ENCODE peak calls at places on chromosomes 13 and 19, in four cellular contexts. W is SK-N-SH, O is breast epithelium, A is transverse colon. V is an unnamed sample.

GRCh38 chr13:75180805-75181455 is 301.0 kb downstream of the TBC1D4 start:
- DNase-seq in W (no peak), O (no peak), A (no peak), V (no peak)

GRCh38 chr13:56907766-56908165 is 233.0 kb upstream of the PRR20A start:
- DNase-seq in W (no peak), O (no peak), A (no peak), V (no peak)

GRCh38 chr19:5955638-5955935 is 22.4 kb downstream of the RANBP3 start:
- DNase-seq in W (no peak), O (no peak), A (no peak), V (no peak)

GRCh38 chr19:29956855-29957254 is 14.8 kb downstream of the URI1 start:
- DNase-seq in W (no peak), O (no peak), A (no peak), V (no peak)

GRCh38 chr13:30998548-30999140 is 66.2 kb downstream of the TEX26 start:
- DNase-seq in W (peak; percentile 77), O (no peak), A (no peak), V (no peak)

GRCh38 chr13:48110930-48111721 is 16.2 kb upstream of the MED4 start:
- DNase-seq in W (no peak), O (peak; percentile 56), A (no peak), V (no peak)

GRCh38 chr19:10420444-10421239 is at the start of gene PDE4A:
- DNase-seq in W (peak; percentile 73), O (no peak), A (no peak), V (peak; percentile 89)

GRCh38 chr13:102049853-102050252 is 352.0 kb downstream of the FGF14 start:
- DNase-seq in W (no peak), O (no peak), A (no peak), V (no peak)

GRCh38 chr13:111877906-111878305 is 189.0 kb upstream of the SOX1 start:
- DNase-seq in W (no peak), O (no peak), A (no peak), V (no peak)

GRCh38 chr13:26601669-26602068 is 44.2 kb downstream of the WASF3 start:
- DNase-seq in W (peak; percentile 53), O (no peak), A (no peak), V (no peak)

GRCh38 chr19:1254530-1255185 is 6.3 kb downstream of the MIDN start:
- DNase-seq in W (no peak), O (no peak), A (no peak), V (peak; percentile 83)
- TF ChIP-seq POLR2AphosphoS5 in W (no peak), O (no peak), A (no peak), V (no peak)

GRCh38 chr19:7739211-7739752 is 7.4 kb upstream of the CLEC4G start:
- DNase-seq in W (no peak), O (no peak), A (no peak), V (no peak)
- H3K27me3 ChIP-seq in W (peaks cover 65% of the 10 kb centered on the region), O (peaks cover 22% of the 10 kb centered on the region), A (no peaks in the 10 kb centered on the region), V (no peaks in the 10 kb centered on the region)

GRCh38 chr13:110134801-110135200 is 172.2 kb downstream of the COL4A1 start:
- DNase-seq in W (no peak), O (no peak), A (no peak), V (no peak)
- TF ChIP-seq CTCF in W (no peak), O (no peak), A (no peak), V (no peak)

GRCh38 chr19:2578391-2578826 is 102.5 kb downstream of the GADD45B start:
- DNase-seq in W (no peak), O (peak; percentile 40), A (peak; percentile 40), V (peak; percentile 66)
- TF ChIP-seq POLR2AphosphoS5 in W (no peak), O (no peak), A (no peak), V (no peak)

GRCh38 chr19:39497850-39498261 is 891 bp upstream of the DLL3 start:
- DNase-seq in W (peak; percentile 88), O (no peak), A (peak; percentile 49), V (no peak)
- H3K27me3 ChIP-seq in W (no peaks in the 10 kb centered on the region), O (peaks cover 60% of the 10 kb centered on the region), A (peaks cover 68% of the 10 kb centered on the region), V (peaks cover 18% of the 10 kb centered on the region)

GRCh38 chr19:32711747-32712146 is 7.8 kb upstream of the TDRD12 start:
- DNase-seq in W (no peak), O (no peak), A (no peak), V (no peak)
- TF ChIP-seq CTCF in W (no peak), O (no peak), A (no peak), V (no peak)

DNA sequence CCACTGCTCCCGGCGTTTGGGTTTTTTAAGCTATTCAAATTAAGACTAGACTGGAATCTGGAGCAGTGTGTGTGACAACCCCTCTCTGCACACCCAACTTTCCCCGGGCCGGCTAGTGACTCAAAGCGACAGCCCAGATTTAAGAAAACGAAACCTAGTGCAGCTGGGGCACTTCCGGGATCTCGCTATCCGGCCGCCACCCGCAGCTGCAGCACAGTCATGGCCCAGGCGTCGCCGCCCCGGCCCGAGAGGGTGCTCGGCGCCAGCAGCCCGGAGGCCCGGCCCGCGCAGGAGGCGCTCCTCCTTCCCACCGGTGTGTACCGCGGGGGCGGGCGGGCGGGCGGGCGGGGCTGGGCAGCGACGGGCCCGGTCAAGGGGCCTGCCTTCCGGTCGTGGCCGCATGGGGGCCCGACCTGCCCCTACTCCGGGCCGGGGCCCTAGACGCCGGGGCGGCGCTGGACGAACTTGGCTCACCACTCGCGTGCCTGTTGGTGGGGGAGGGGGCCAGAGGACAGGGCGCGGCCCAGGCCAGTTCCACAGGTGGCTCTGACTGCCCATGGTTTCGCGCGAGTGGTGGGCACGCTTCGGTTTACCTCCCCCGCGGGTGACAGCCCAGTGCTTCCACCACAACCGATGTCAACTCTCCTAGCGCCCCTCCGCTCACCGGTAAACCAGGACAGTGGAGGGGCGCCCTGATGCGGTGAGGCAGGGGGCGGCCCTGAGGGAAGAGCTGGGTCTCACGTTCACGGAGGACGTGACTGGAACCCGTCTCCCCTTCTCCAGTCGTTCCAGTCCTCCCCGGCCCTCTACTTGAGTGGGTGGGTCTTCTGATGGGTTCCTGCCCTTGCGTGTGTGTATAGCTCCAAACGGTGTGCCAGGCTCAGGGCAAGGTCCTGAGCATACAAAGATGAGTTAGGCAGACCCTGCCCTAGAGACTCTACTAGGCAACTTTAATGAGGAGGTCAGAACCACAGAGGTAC is at the start of gene PHF11:
- DNase-seq in W (peak; percentile 57), O (peak; percentile 71), A (peak; percentile 87), V (peak; percentile 97)
- TF ChIP-seq POLR2AphosphoS5 in W (no peak), O (peak; percentile 52), A (peak; percentile 76), V (peak; percentile 91)

GRCh38 chr19:45497791-45498190 is 452 bp upstream of the PPM1N start:
- DNase-seq in W (no peak), O (no peak), A (no peak), V (peak; percentile 78)
- H3K27me3 ChIP-seq in W (no peaks in the 10 kb centered on the region), O (peaks cover 7% of the 10 kb centered on the region), A (peaks cover 43% of the 10 kb centered on the region), V (peaks cover 65% of the 10 kb centered on the region)

GRCh38 chr19:36973844-36974195 is 57.7 kb downstream of the ZNF568 start:
- DNase-seq in W (no peak), O (no peak), A (no peak), V (no peak)

GRCh38 chr19:36972594-36972993 is 56.5 kb downstream of the ZNF568 start:
- DNase-seq in W (no peak), O (no peak), A (no peak), V (peak; percentile 76)

DNA sequence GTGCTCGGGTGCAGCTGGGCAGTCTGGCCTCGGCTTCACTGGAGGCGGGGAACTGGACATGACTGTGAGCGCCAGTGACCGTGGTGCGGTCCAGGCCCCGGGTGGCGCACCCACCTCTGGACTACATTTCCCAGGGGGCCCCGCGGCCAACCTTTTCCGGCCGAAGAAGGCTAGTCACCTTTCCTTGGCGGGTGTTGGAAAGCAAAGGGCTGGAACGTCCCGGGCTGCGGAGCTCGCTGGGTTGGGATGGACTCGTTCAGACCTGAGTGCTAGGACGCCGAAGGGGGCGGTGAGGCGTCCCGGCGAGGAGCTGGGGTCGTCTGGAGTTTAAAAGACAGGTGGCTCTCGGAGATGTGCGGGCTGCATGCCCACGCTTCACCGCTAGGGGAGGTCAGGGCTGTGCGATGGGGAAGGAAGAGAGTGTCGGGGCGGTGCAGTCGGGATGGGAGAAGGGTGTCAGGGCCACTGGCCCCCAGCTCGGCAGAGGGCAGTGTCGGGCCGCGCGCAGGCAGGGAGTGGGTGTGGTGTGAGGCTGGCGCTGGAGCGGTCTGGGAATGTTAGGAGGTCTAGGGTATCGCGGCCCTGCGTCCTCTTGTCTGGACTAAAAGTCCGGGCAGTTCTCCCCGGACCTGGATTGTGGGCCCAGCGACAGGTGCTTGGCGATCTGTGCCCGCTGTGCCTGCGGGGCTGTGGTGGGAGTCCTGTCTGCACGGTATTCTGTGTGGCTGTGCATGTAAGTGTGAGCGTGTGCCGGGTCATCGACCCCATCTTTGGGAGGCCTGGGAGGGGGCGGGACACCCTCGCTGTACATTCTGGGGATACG is 57.1 kb downstream of the ZNF568 start:
- DNase-seq in W (peak; percentile 97), O (peak; percentile 72), A (peak; percentile 80), V (peak; percentile 94)
- TF ChIP-seq CTCF in W (peak; percentile 56), O (peak; percentile 96), A (peak; percentile 93), V (peak; percentile 100)

DNA sequence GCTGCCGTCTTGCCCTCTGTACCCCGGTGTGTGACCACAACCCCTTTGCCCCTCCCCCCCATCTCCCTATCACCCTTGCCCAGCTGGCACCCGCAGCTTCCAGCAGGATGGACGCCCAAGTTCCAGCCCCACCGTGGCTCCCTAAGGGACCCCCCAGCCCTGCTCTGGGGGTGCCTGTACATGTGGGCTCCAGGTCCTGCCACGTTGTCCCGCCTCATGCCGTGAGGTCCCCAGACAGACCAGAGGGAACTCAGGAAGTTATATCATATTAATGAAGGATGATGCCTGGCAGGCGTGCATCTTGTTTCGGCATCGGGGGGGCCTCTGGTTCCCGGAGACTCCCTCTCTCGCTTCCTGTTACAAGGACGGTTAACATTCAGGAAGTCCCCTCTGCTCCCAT is 1.6 kb upstream of the PTGIR start:
- DNase-seq in W (peak; percentile 76), O (no peak), A (no peak), V (no peak)
- TF ChIP-seq POLR2AphosphoS5 in W (no peak), O (no peak), A (no peak), V (no peak)

V was measured in spleen.